ENCODE peak calls at places on chromosome 15, in four cellular contexts. A is vagina, P is transverse colon, X is HCT116. K is an unnamed sample.

GRCh38 chr15:36585774-36586173 is 6.3 kb downstream of the CDIN1 start:
- DNase-seq in X (peak; percentile 39), A (no peak), P (no peak), K (no peak)

GRCh38 chr15:40282144-40282869 is 557 bp downstream of the ANKRD63 start:
- DNase-seq in X (no peak), A (no peak), P (peak; percentile 50), K (no peak)

GRCh38 chr15:90807687-90808086 is 60.7 kb upstream of the FURIN start:
- DNase-seq in X (no peak), P (no peak), A (no peak), K (no peak)

GRCh38 chr15:43383070-43383469 is 12.2 kb downstream of the TUBGCP4 start:
- DNase-seq in P (no peak), A (no peak), X (no peak), K (no peak)

GRCh38 chr15:61731081-61731480 is 329.2 kb downstream of the VPS13C start:
- DNase-seq in X (no peak), P (no peak), A (no peak), K (no peak)

GRCh38 chr15:28106294-28107110 is 7.4 kb upstream of the OCA2 start:
- DNase-seq in P (no peak), A (no peak), X (no peak), K (no peak)

GRCh38 chr15:39434751-39435238 is 146.1 kb upstream of the THBS1 start:
- DNase-seq in A (no peak), P (no peak), X (no peak), K (no peak)

GRCh38 chr15:72236381-72237285 is 5.6 kb upstream of the PKM start:
- DNase-seq in A (no peak), P (no peak), X (no peak), K (no peak)

GRCh38 chr15:95291878-95292472 is 1038.5 kb upstream of the NR2F2 start:
- DNase-seq in P (no peak), A (no peak), X (peak; percentile 48), K (no peak)

GRCh38 chr15:69860921-69861320 is 236.8 kb downstream of the TLE3 start:
- DNase-seq in A (no peak), P (no peak), X (no peak), K (no peak)

GRCh38 chr15:52877255-52877654 is 87.1 kb upstream of the ONECUT1 start:
- DNase-seq in A (no peak), P (no peak), X (no peak), K (no peak)

GRCh38 chr15:33279613-33280205 is 31.1 kb upstream of the RYR3 start:
- DNase-seq in X (no peak), A (no peak), P (no peak), K (no peak)

GRCh38 chr15:86623236-86623635 is 543.6 kb downstream of the AGBL1 start:
- DNase-seq in A (no peak), P (no peak), X (no peak), K (no peak)

GRCh38 chr15:77599899-77600298 is 32.8 kb downstream of the LINGO1 start:
- DNase-seq in X (peak; percentile 61), P (peak; percentile 33), A (no peak), K (no peak)

GRCh38 chr15:83112233-83112958 is 5.0 kb downstream of the TM6SF1 start:
- DNase-seq in P (no peak), X (no peak), A (no peak), K (no peak)

GRCh38 chr15:37907136-37907535 is 27.3 kb upstream of the TMCO5A start:
- DNase-seq in P (no peak), A (no peak), X (peak; percentile 4), K (no peak)

GRCh38 chr15:33314115-33314514 is 3.3 kb downstream of the RYR3 start:
- DNase-seq in A (no peak), X (no peak), P (no peak), K (no peak)

GRCh38 chr15:52503788-52504496 is 24.7 kb downstream of the MYO5A start:
- DNase-seq in X (no peak), P (no peak), A (no peak), K (no peak)

GRCh38 chr15:93041159-93041547 is 47.9 kb downstream of the RGMA start:
- DNase-seq in X (no peak), P (no peak), A (no peak), K (no peak)

GRCh38 chr15:78455749-78456148 is 17.7 kb downstream of the IREB2 start:
- DNase-seq in A (no peak), P (no peak), X (no peak), K (peak; percentile 57)

GRCh38 chr15:80476036-80476435 is 71.9 kb downstream of the ARNT2 start:
- DNase-seq in X (no peak), A (no peak), P (no peak), K (no peak)

GRCh38 chr15:60507596-60508424 is 28.9 kb upstream of the ICE2 start:
- DNase-seq in X (peak; percentile 54), A (no peak), P (peak; percentile 33), K (peak; percentile 21)

GRCh38 chr15:72534522-72534921 is 60.4 kb downstream of the ARIH1 start:
- DNase-seq in P (no peak), A (no peak), X (no peak), K (no peak)

GRCh38 chr15:80272987-80273386 is 21.0 kb upstream of the CTXND1 start:
- DNase-seq in X (no peak), P (no peak), A (peak; percentile 77), K (no peak)

GRCh38 chr15:28996289-28996688 is 110.5 kb downstream of the APBA2 start:
- DNase-seq in P (no peak), X (no peak), A (no peak), K (no peak)

GRCh38 chr15:100170280-100170654 is 171.5 kb downstream of the ADAMTS17 start:
- DNase-seq in X (no peak), P (no peak), A (peak; percentile 19), K (no peak)

GRCh38 chr15:34239151-34239761 is 14.4 kb downstream of the EMC4 start:
- DNase-seq in X (peak; percentile 67), A (no peak), P (no peak), K (no peak)

GRCh38 chr15:86558252-86558651 is 478.6 kb downstream of the AGBL1 start:
- DNase-seq in X (no peak), P (no peak), A (no peak), K (no peak)

GRCh38 chr15:90192961-90193786 is 8.0 kb upstream of the SEMA4B start:
- DNase-seq in X (no peak), P (no peak), A (no peak), K (no peak)

GRCh38 chr15:25784141-25784540 is 79.0 kb downstream of the ATP10A start:
- DNase-seq in X (no peak), P (no peak), A (no peak), K (no peak)

GRCh38 chr15:45088801-45089711 is 24.9 kb downstream of the DUOX2 start:
- DNase-seq in A (no peak), X (no peak), P (no peak), K (no peak)

GRCh38 chr15:31344824-31345605 is 18.4 kb downstream of the KLF13 start:
- DNase-seq in X (no peak), P (peak; percentile 89), A (no peak), K (peak; percentile 94)
- TF ChIP-seq POLR2A in X (no peak), P (peak; percentile 29), A (no peak), K (peak; percentile 37)

GRCh38 chr15:41822471-41822870 is 5.4 kb upstream of the JMJD7 start:
- DNase-seq in A (no peak), X (no peak), P (no peak), K (no peak)

GRCh38 chr15:41823502-41823901 is 4.4 kb upstream of the JMJD7 start:
- DNase-seq in P (no peak), A (no peak), X (no peak), K (no peak)

GRCh38 chr15:41821831-41822230 is 6.1 kb upstream of the JMJD7 start:
- DNase-seq in X (no peak), P (no peak), A (no peak), K (no peak)

GRCh38 chr15:41824062-41824745 is 3.7 kb upstream of the JMJD7 start:
- DNase-seq in P (no peak), X (no peak), A (no peak), K (no peak)

GRCh38 chr15:41822957-41823356 is 4.9 kb upstream of the JMJD7 start:
- DNase-seq in X (no peak), P (no peak), A (no peak), K (no peak)
- H3K4me3 ChIP-seq in X (no peak overlapping the region), P (no peak overlapping the region), A (no peak overlapping the region), K (no peak overlapping the region)

GRCh38 chr15:63233667-63234419 is 43.6 kb upstream of the APH1B start:
- DNase-seq in A (no peak), P (no peak), X (no peak), K (no peak)

GRCh38 chr15:63231717-63232116 is 42.3 kb downstream of the RAB8B start:
- DNase-seq in A (no peak), P (no peak), X (no peak), K (no peak)

GRCh38 chr15:63232400-63232799 is 43.0 kb downstream of the RAB8B start:
- DNase-seq in X (no peak), A (no peak), P (no peak), K (no peak)

GRCh38 chr15:63232943-63233342 is 43.5 kb downstream of the RAB8B start:
- DNase-seq in X (no peak), P (no peak), A (no peak), K (no peak)

GRCh38 chr15:63231206-63231605 is 41.8 kb downstream of the RAB8B start:
- DNase-seq in P (no peak), A (no peak), X (no peak), K (no peak)
- H3K4me1 ChIP-seq in P (peaks cover 15% of the 10 kb centered on the region), A (peaks cover 37% of the 10 kb centered on the region), X (peaks cover 12% of the 10 kb centered on the region), K (peaks cover 13% of the 10 kb centered on the region)

DNA sequence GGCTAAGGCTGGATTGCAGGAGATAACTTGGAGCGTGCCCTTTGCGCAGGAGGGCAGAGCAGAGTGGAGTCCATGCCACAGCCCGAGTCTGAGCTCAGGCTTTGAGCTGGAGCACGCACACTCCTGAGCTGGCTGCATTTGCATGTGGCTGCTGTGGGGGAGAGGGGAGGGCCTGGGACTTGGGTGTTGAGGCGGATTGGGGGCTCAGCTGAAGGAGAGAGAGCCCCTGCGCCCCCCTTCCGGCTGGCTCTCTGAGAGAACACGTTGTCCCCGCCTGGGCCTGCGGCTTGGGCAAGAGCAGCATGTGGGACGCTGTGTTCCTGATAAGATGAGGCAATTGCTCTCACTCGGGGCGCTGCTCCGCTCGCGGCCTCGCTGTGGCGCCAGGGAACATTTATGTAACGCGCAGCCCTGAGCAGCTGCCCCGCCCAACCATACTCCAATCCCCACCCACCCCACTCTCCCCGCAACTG is 39.1 kb downstream of the KLF13 start:
- DNase-seq in P (peak; percentile 96), X (no peak), A (no peak), K (peak; percentile 96)
- TF ChIP-seq POLR2A in P (peak; percentile 64), X (no peak), A (no peak), K (peak; percentile 36)

GRCh38 chr15:84142888-84143337 is 92.7 kb upstream of the GOLGA6L4 start:
- DNase-seq in A (no peak), X (peak; percentile 81), P (peak; percentile 78), K (peak; percentile 63)
- H3K4me3 ChIP-seq in A (no peak overlapping the region), X (no peak overlapping the region), P (no peak overlapping the region), K (no peak overlapping the region)

GRCh38 chr15:66719471-66719870 is 17.4 kb downstream of the SMAD6 start:
- DNase-seq in P (no peak), X (no peak), A (no peak), K (no peak)
- H3K4me1 ChIP-seq in P (peaks cover 9% of the 10 kb centered on the region), X (peaks cover 74% of the 10 kb centered on the region), A (peaks cover 84% of the 10 kb centered on the region), K (peaks cover 5% of the 10 kb centered on the region)

K was measured in gastrocnemius medialis.